ENCODE peak calls at places on chromosome 9, in seven cellular contexts. W is stimulated activated CD4-positive, alpha-beta T cell treated with anti-CD3 and anti-CD28 coated beads, TNF-alpha, amount 100 ng/mL, for 4 hours; G is Ammon's horn; N is T follicular helper cell; V is nucleus accumbens; A is mucosa of descending colon; E is T-helper 22 cell. O is an unnamed sample.

GRCh38 chr9:92762781-92763708 is 1.6 kb downstream of the BICD2 start:
- DNase-seq in V (no peak), W (no peak), A (no peak), G (no peak), N (no peak), E (no peak), O (no peak)

GRCh38 chr9:72140582-72140981 is 8.7 kb upstream of the GDA start:
- DNase-seq in E (no peak), W (no peak), G (no peak), N (no peak), V (no peak), A (no peak), O (no peak)

GRCh38 chr9:77092536-77092935 is 73.1 kb downstream of the FOXB2 start:
- DNase-seq in N (no peak), W (no peak), V (no peak), G (no peak), A (no peak), E (no peak), O (no peak)

GRCh38 chr9:36486933-36487481 is 85.7 kb upstream of the MELK start:
- DNase-seq in V (no peak), W (peak), G (peak), N (no peak), E (peak), A (peak), O (peak)

GRCh38 chr9:97853844-97854695 is 1.0 kb downstream of the FOXE1 start:
- DNase-seq in E (peak), G (no peak), V (no peak), W (no peak), N (peak), A (no peak), O (no peak)

GRCh38 chr9:133803028-133803585 is 65.0 kb upstream of the SARDH start:
- DNase-seq in A (no peak), V (no peak), N (no peak), G (no peak), W (no peak), E (no peak), O (no peak)

GRCh38 chr9:4530375-4530774 is 40.1 kb downstream of the SLC1A1 start:
- DNase-seq in G (no peak), A (no peak), V (no peak), N (no peak), W (no peak), E (no peak), O (no peak)

GRCh38 chr9:87599901-87600610 is 102.4 kb downstream of the DAPK1 start:
- DNase-seq in N (no peak), E (no peak), G (no peak), V (no peak), W (no peak), A (no peak), O (no peak)

GRCh38 chr9:95481000-95481399 is 35.8 kb downstream of the PTCH1 start:
- DNase-seq in N (no peak), G (no peak), E (no peak), A (no peak), V (no peak), W (no peak), O (no peak)

GRCh38 chr9:69745716-69746538 is 13.9 kb downstream of the PTAR1 start:
- DNase-seq in E (no peak), G (peak), V (no peak), N (no peak), W (no peak), A (no peak), O (no peak)

GRCh38 chr9:126326228-126327015 is at the start of gene MVB12B:
- DNase-seq in N (peak), G (no peak), W (peak), E (peak), A (no peak), V (no peak), O (peak)

GRCh38 chr9:96241391-96241809 is 60.6 kb downstream of the HSD17B3 start:
- DNase-seq in W (no peak), G (no peak), E (no peak), V (no peak), A (no peak), N (no peak), O (no peak)

GRCh38 chr9:86410281-86410680 is 56.1 kb upstream of the TUT7 start:
- DNase-seq in G (peak), V (no peak), W (no peak), A (no peak), E (no peak), N (no peak), O (no peak)

GRCh38 chr9:135840107-135840506 is 67.2 kb downstream of the CAMSAP1 start:
- DNase-seq in V (no peak), G (no peak), E (no peak), N (no peak), A (no peak), W (no peak), O (no peak)

GRCh38 chr9:112971415-112971814 is 40.6 kb downstream of the ZNF883 start:
- DNase-seq in W (no peak), V (no peak), N (no peak), A (no peak), G (no peak), E (no peak), O (no peak)

GRCh38 chr9:34576593-34576935 is 13.0 kb downstream of the CNTFR start:
- DNase-seq in G (no peak), W (no peak), A (no peak), E (no peak), N (no peak), V (no peak), O (no peak)

GRCh38 chr9:69412741-69413150 is 87.7 kb downstream of the ENTREP1 start:
- DNase-seq in G (peak), V (peak), N (no peak), W (no peak), A (no peak), E (no peak), O (no peak)

GRCh38 chr9:112858625-112859147 is 32.0 kb downstream of the SLC46A2 start:
- DNase-seq in G (peak), N (no peak), E (no peak), W (no peak), V (no peak), A (no peak), O (no peak)

GRCh38 chr9:106878943-106879916 is 16.3 kb downstream of the ZNF462 start:
- DNase-seq in A (peak), E (no peak), W (no peak), G (peak), V (peak), N (no peak), O (no peak)

GRCh38 chr9:137851516-137852217 is 25.9 kb upstream of the CACNA1B start:
- DNase-seq in W (no peak), G (no peak), A (no peak), E (no peak), N (no peak), V (no peak), O (no peak)

GRCh38 chr9:113958556-113958955 is 82.4 kb downstream of the ZNF618 start:
- DNase-seq in E (no peak), V (no peak), W (no peak), G (no peak), A (no peak), N (no peak), O (no peak)

GRCh38 chr9:16769291-16769690 is 101.2 kb downstream of the BNC2 start:
- DNase-seq in A (no peak), N (no peak), W (no peak), V (no peak), E (no peak), G (no peak), O (no peak)